ENCODE peak calls at places on chromosomes 2 and 18, in seven cellular contexts. G is PC-3; D is kidney; U is psoas muscle; I is keratinocyte; T is CD8-positive, alpha-beta memory T cell; Z is heart right ventricle. F is an unnamed sample.

GRCh38 chr2:157691131-157691530 is 62.5 kb upstream of the ACVR1C start:
- DNase-seq in G (no peak), D (no peak), U (no peak), I (no peak), T (no peak), Z (no peak), F (no peak)

GRCh38 chr18:74499633-74500032 is 3.5 kb downstream of the CNDP2 start:
- DNase-seq in G (peak; percentile 50), D (peak; percentile 91), U (peak; percentile 83), I (peak; percentile 26), T (peak; percentile 32), Z (peak; percentile 37), F (peak; percentile 82)

GRCh38 chr18:58998421-58999203 is 133.9 kb downstream of the ZNF532 start:
- DNase-seq in G (peak; percentile 82), D (peak; percentile 80), U (peak; percentile 89), I (peak; percentile 28), T (no peak), Z (peak; percentile 52), F (no peak)

GRCh38 chr2:16774980-16775963 is 109.6 kb upstream of the CYRIA start:
- DNase-seq in G (no peak), D (no peak), U (no peak), I (no peak), T (no peak), Z (no peak), F (peak; percentile 16)

GRCh38 chr18:74733592-74733991 is 135.9 kb downstream of the ZNF407 start:
- DNase-seq in G (no peak), D (no peak), U (no peak), I (no peak), T (no peak), Z (no peak), F (peak; percentile 85)

GRCh38 chr18:56028514-56028913 is 440.5 kb upstream of the TCF4 start:
- DNase-seq in G (peak; percentile 92), D (no peak), U (no peak), I (no peak), T (no peak), Z (no peak), F (no peak)

GRCh38 chr2:190254451-190254850 is 65.2 kb downstream of the HIBCH start:
- DNase-seq in G (no peak), D (no peak), U (no peak), I (no peak), T (no peak), Z (no peak), F (no peak)

GRCh38 chr18:28903366-28903765 is 726.4 kb upstream of the CDH2 start:
- DNase-seq in G (no peak), D (no peak), U (no peak), I (no peak), T (no peak), Z (no peak), F (no peak)

GRCh38 chr2:111178730-111179405 is 58.2 kb downstream of the BCL2L11 start:
- DNase-seq in G (peak; percentile 33), D (no peak), U (no peak), I (no peak), T (no peak), Z (no peak), F (peak; percentile 89)

GRCh38 chr2:120419073-120419472 is 73.1 kb downstream of the INHBB start:
- DNase-seq in G (no peak), D (no peak), U (no peak), I (no peak), T (no peak), Z (peak; percentile 58), F (no peak)

GRCh38 chr2:187654535-187654934 is 100.3 kb upstream of the TFPI start:
- DNase-seq in G (peak; percentile 31), D (no peak), U (no peak), I (no peak), T (no peak), Z (peak; percentile 14), F (no peak)

GRCh38 chr2:5713101-5713500 is 20.9 kb downstream of the SOX11 start:
- DNase-seq in G (no peak), D (no peak), U (no peak), I (no peak), T (no peak), Z (no peak), F (no peak)

GRCh38 chr2:216909541-216910175 is 49.8 kb upstream of the TNP1 start:
- DNase-seq in G (no peak), D (no peak), U (no peak), I (no peak), T (no peak), Z (no peak), F (no peak)

GRCh38 chr2:25369439-25369838 is 27.7 kb upstream of the DNMT3A start:
- DNase-seq in G (no peak), D (peak; percentile 15), U (no peak), I (no peak), T (no peak), Z (no peak), F (no peak)

GRCh38 chr2:23249348-23249747 is 135.6 kb upstream of the KLHL29 start:
- DNase-seq in G (no peak), D (no peak), U (peak; percentile 73), I (no peak), T (no peak), Z (peak; percentile 29), F (no peak)

GRCh38 chr2:66495788-66496640 is 61.1 kb downstream of the MEIS1 start:
- DNase-seq in G (peak; percentile 84), D (peak; percentile 73), U (peak; percentile 54), I (peak; percentile 84), T (no peak), Z (no peak), F (no peak)

GRCh38 chr2:218622606-218623238 is 15.0 kb downstream of the PLCD4 start:
- DNase-seq in G (no peak), D (no peak), U (no peak), I (no peak), T (no peak), Z (no peak), F (no peak)

GRCh38 chr2:27356382-27357181 is at the start of gene GTF3C2:
- DNase-seq in G (peak; percentile 94), D (peak; percentile 98), U (peak; percentile 98), I (peak; percentile 81), T (peak; percentile 86), Z (peak; percentile 93), F (peak; percentile 97)

GRCh38 chr2:221552282-221552681 is 19.8 kb downstream of the EPHA4 start:
- DNase-seq in G (no peak), D (no peak), U (no peak), I (no peak), T (no peak), Z (no peak), F (no peak)

GRCh38 chr2:69122271-69122670 is 109.3 kb downstream of the ANTXR1 start:
- DNase-seq in G (peak; percentile 48), D (no peak), U (no peak), I (no peak), T (no peak), Z (no peak), F (no peak)

GRCh38 chr2:27249891-27250651 is 12.8 kb downstream of the SLC30A3 start:
- DNase-seq in G (peak; percentile 36), D (peak; percentile 74), U (peak; percentile 81), I (no peak), T (peak; percentile 26), Z (peak; percentile 64), F (peak; percentile 23)

GRCh38 chr18:55185391-55185790 is 226.1 kb upstream of the CCDC68 start:
- DNase-seq in G (peak; percentile 15), D (no peak), U (no peak), I (no peak), T (no peak), Z (no peak), F (no peak)

GRCh38 chr2:173136067-173136466 is 60.4 kb downstream of the MAP3K20 start:
- DNase-seq in G (no peak), D (no peak), U (no peak), I (no peak), T (no peak), Z (no peak), F (no peak)

GRCh38 chr2:26330114-26330581 is 15.8 kb upstream of the SELENOI start:
- DNase-seq in G (peak; percentile 86), D (peak; percentile 94), U (peak; percentile 93), I (no peak), T (peak; percentile 66), Z (peak; percentile 84), F (peak; percentile 86)

GRCh38 chr18:62759704-62760402 is 44.5 kb downstream of the PHLPP1 start:
- DNase-seq in G (peak; percentile 88), D (no peak), U (no peak), I (no peak), T (no peak), Z (no peak), F (no peak)

DNA sequence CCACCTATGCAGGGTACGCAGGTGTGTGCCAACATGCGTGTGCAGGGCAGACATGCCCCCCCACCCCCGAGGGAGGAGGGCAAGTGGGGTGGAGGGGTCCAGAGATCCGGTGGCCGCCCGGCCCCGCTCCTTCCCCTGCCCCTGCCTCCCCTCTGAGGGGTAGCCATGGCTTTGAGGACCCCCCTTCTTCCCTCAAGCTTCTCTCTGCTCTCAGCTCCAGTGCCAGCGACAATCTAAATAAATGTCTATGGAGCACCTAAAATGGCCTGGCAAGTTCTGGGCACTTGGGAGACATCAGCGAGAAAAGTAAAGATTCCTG is 91.9 kb downstream of the ZFP36L2 start:
- DNase-seq in G (no peak), D (peak; percentile 89), U (no peak), I (no peak), T (no peak), Z (no peak), F (no peak)
- H3K4me1 ChIP-seq in G (peaks cover 23% of the 10 kb centered on the region), D (peaks cover 28% of the 10 kb centered on the region), U (peaks cover 37% of the 10 kb centered on the region), I (peaks cover 33% of the 10 kb centered on the region), T (peaks cover 100% of the 10 kb centered on the region), Z (peaks cover 61% of the 10 kb centered on the region), F (peaks cover 40% of the 10 kb centered on the region)

DNA sequence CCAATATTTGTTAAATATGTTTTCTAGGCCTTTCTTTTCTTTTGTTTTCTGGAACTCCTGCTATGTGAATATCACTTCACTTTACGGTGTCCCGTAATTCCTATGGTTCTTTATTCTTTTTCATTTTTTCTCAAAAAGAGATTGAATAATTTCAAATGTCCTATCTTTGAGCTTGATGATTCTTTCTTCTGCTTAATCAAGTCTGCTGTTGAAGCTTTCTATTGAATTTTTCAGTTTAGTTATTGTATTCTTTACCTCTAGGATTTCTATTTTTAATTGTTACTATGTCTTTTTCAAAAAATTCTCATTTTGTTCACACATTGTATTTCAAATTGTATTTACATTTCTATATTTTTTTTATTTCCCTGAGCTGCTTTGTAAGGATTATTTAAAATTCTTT is 45.5 kb upstream of the COL3A1 start:
- DNase-seq in G (no peak), D (no peak), U (no peak), I (no peak), T (no peak), Z (no peak), F (no peak)
- H3K9me3 ChIP-seq in G (peaks cover 15% of the 10 kb centered on the region), D (peaks cover 3% of the 10 kb centered on the region), U (peaks cover 9% of the 10 kb centered on the region), I (peaks cover 4% of the 10 kb centered on the region), T (peaks cover 6% of the 10 kb centered on the region), Z (peaks cover 45% of the 10 kb centered on the region), F (no peaks in the 10 kb centered on the region)

GRCh38 chr2:9332853-9333245 is 90.5 kb downstream of the ITGB1BP1 start:
- DNase-seq in G (no peak), D (no peak), U (no peak), I (no peak), T (no peak), Z (no peak), F (peak; percentile 51)
- H3K36me3 ChIP-seq in G (peaks cover 28% of the 10 kb centered on the region), D (peaks cover 8% of the 10 kb centered on the region), U (no peaks in the 10 kb centered on the region), I (peaks cover 34% of the 10 kb centered on the region), T (no peaks in the 10 kb centered on the region), Z (no peaks in the 10 kb centered on the region), F (peaks cover 3% of the 10 kb centered on the region)

GRCh38 chr2:58046335-58046584 is 346 bp upstream of the VRK2 start:
- DNase-seq in G (no peak), D (no peak), U (no peak), I (no peak), T (no peak), Z (no peak), F (no peak)
- H3K4me1 ChIP-seq in G (peaks cover 58% of the 10 kb centered on the region), D (peaks cover 3% of the 10 kb centered on the region), U (peaks cover 13% of the 10 kb centered on the region), I (peaks cover 30% of the 10 kb centered on the region), T (peaks cover 29% of the 10 kb centered on the region), Z (peaks cover 25% of the 10 kb centered on the region), F (no peaks in the 10 kb centered on the region)

GRCh38 chr2:13576634-13577033 is 859.9 kb downstream of the TRIB2 start:
- DNase-seq in G (no peak), D (no peak), U (no peak), I (no peak), T (no peak), Z (no peak), F (no peak)
- H3K9me3 ChIP-seq in G (no peaks in the 10 kb centered on the region), D (no peaks in the 10 kb centered on the region), U (no peaks in the 10 kb centered on the region), I (no peaks in the 10 kb centered on the region), T (no peaks in the 10 kb centered on the region), Z (no peaks in the 10 kb centered on the region), F (no peaks in the 10 kb centered on the region)

F was measured in small intestine.